ENCODE peak calls at places on chromosomes 1 and 21, in nine cellular contexts. One of them, this sample, is unnamed.
A peak's percentile ranks its signal among the peaks of the same experiment; 100 is the strongest.

GRCh38 chr1:7915826-7916225 is 24.8 kb downstream of the TNFRSF9 start:
- DNase-seq in GM23338: no peak
- DNase-seq in neural progenitor cell: no peak
- DNase-seq in GM23248: no peak
- DNase-seq in PC-3: no peak
- DNase-seq in HCT116: no peak
- DNase-seq in SK-N-SH: no peak
- DNase-seq in MM.1S: no peak
- DNase-seq in hepatocyte: no peak
- DNase-seq in this sample: no peak

GRCh38 chr1:59814901-59815825 is at the start of gene HOOK1:
- DNase-seq in GM23338: peak; percentile 34
- DNase-seq in neural progenitor cell: peak; percentile 22
- DNase-seq in GM23248: no peak
- DNase-seq in PC-3: peak; percentile 10
- DNase-seq in HCT116: no peak
- DNase-seq in SK-N-SH: no peak
- DNase-seq in MM.1S: peak; percentile 33
- DNase-seq in hepatocyte: peak; percentile 15
- DNase-seq in this sample: no peak

GRCh38 chr1:62180649-62181048 is 14.0 kb upstream of the L1TD1 start:
- DNase-seq in GM23338: peak; percentile 72
- DNase-seq in neural progenitor cell: no peak
- DNase-seq in GM23248: no peak
- DNase-seq in PC-3: peak; percentile 83
- DNase-seq in HCT116: no peak
- DNase-seq in SK-N-SH: no peak
- DNase-seq in MM.1S: no peak
- DNase-seq in hepatocyte: peak; percentile 23
- DNase-seq in this sample: no peak

GRCh38 chr21:44695176-44695575 is 1.8 kb upstream of the KRTAP10-12 start:
- DNase-seq in GM23338: no peak
- DNase-seq in neural progenitor cell: no peak
- DNase-seq in GM23248: no peak
- DNase-seq in PC-3: no peak
- DNase-seq in HCT116: no peak
- DNase-seq in SK-N-SH: no peak
- DNase-seq in MM.1S: no peak
- DNase-seq in hepatocyte: no peak
- DNase-seq in this sample: no peak

GRCh38 chr1:6269997-6270401 is 9.1 kb upstream of the GPR153 start:
- DNase-seq in GM23338: no peak
- DNase-seq in neural progenitor cell: no peak
- DNase-seq in GM23248: no peak
- DNase-seq in PC-3: no peak
- DNase-seq in HCT116: no peak
- DNase-seq in SK-N-SH: peak; percentile 56
- DNase-seq in MM.1S: no peak
- DNase-seq in hepatocyte: peak; percentile 52
- DNase-seq in this sample: no peak

GRCh38 chr1:178543291-178543609 is 30.3 kb downstream of the TEX35 start:
- DNase-seq in GM23338: no peak
- DNase-seq in neural progenitor cell: no peak
- DNase-seq in GM23248: peak; percentile 73
- DNase-seq in PC-3: no peak
- DNase-seq in HCT116: no peak
- DNase-seq in SK-N-SH: no peak
- DNase-seq in MM.1S: peak; percentile 50
- DNase-seq in hepatocyte: no peak
- DNase-seq in this sample: peak; percentile 81

GRCh38 chr1:18583326-18583941 is 47.2 kb upstream of the PAX7 start:
- DNase-seq in GM23338: no peak
- DNase-seq in neural progenitor cell: no peak
- DNase-seq in GM23248: peak; percentile 30
- DNase-seq in PC-3: no peak
- DNase-seq in HCT116: no peak
- DNase-seq in SK-N-SH: no peak
- DNase-seq in MM.1S: no peak
- DNase-seq in hepatocyte: no peak
- DNase-seq in this sample: no peak

GRCh38 chr1:172566196-172566997 is 33.4 kb downstream of the SUCO start:
- DNase-seq in GM23338: peak; percentile 16
- DNase-seq in neural progenitor cell: no peak
- DNase-seq in GM23248: no peak
- DNase-seq in PC-3: no peak
- DNase-seq in HCT116: no peak
- DNase-seq in SK-N-SH: no peak
- DNase-seq in MM.1S: no peak
- DNase-seq in hepatocyte: no peak
- DNase-seq in this sample: no peak

GRCh38 chr1:15696956-15697521 is 12.9 kb downstream of the PLEKHM2 start:
- DNase-seq in GM23338: no peak
- DNase-seq in neural progenitor cell: no peak
- DNase-seq in GM23248: no peak
- DNase-seq in PC-3: no peak
- DNase-seq in HCT116: no peak
- DNase-seq in SK-N-SH: no peak
- DNase-seq in MM.1S: peak; percentile 73
- DNase-seq in hepatocyte: no peak
- DNase-seq in this sample: peak; percentile 93

GRCh38 chr1:182718311-182718710 is 33.9 kb upstream of the RGS8 start:
- DNase-seq in GM23338: no peak
- DNase-seq in neural progenitor cell: no peak
- DNase-seq in GM23248: no peak
- DNase-seq in PC-3: no peak
- DNase-seq in HCT116: no peak
- DNase-seq in SK-N-SH: no peak
- DNase-seq in MM.1S: no peak
- DNase-seq in hepatocyte: no peak
- DNase-seq in this sample: peak; percentile 26

GRCh38 chr1:94648225-94649007 is 106.9 kb upstream of the F3 start:
- DNase-seq in GM23338: no peak
- DNase-seq in neural progenitor cell: no peak
- DNase-seq in GM23248: peak; percentile 99
- DNase-seq in PC-3: no peak
- DNase-seq in HCT116: no peak
- DNase-seq in SK-N-SH: no peak
- DNase-seq in MM.1S: no peak
- DNase-seq in hepatocyte: peak; percentile 71
- DNase-seq in this sample: no peak

GRCh38 chr1:49651136-49651535 is 372.6 kb downstream of the AGBL4 start:
- DNase-seq in GM23338: peak; percentile 0
- DNase-seq in neural progenitor cell: no peak
- DNase-seq in GM23248: no peak
- DNase-seq in PC-3: no peak
- DNase-seq in HCT116: no peak
- DNase-seq in SK-N-SH: no peak
- DNase-seq in MM.1S: no peak
- DNase-seq in hepatocyte: no peak
- DNase-seq in this sample: no peak

GRCh38 chr1:51636765-51637522 is 20.1 kb downstream of the OSBPL9 start:
- DNase-seq in GM23338: no peak
- DNase-seq in neural progenitor cell: no peak
- DNase-seq in GM23248: peak; percentile 90
- DNase-seq in PC-3: peak; percentile 89
- DNase-seq in HCT116: peak; percentile 70
- DNase-seq in SK-N-SH: no peak
- DNase-seq in MM.1S: no peak
- DNase-seq in hepatocyte: peak; percentile 23
- DNase-seq in this sample: no peak

GRCh38 chr21:46421756-46422555 is 36.7 kb upstream of the DIP2A start:
- DNase-seq in GM23338: no peak
- DNase-seq in neural progenitor cell: no peak
- DNase-seq in GM23248: no peak
- DNase-seq in PC-3: no peak
- DNase-seq in HCT116: no peak
- DNase-seq in SK-N-SH: no peak
- DNase-seq in MM.1S: no peak
- DNase-seq in hepatocyte: no peak
- DNase-seq in this sample: no peak

GRCh38 chr1:46062651-46063319 is 69.6 kb downstream of the PIK3R3 start:
- DNase-seq in GM23338: no peak
- DNase-seq in neural progenitor cell: no peak
- DNase-seq in GM23248: peak; percentile 10
- DNase-seq in PC-3: no peak
- DNase-seq in HCT116: no peak
- DNase-seq in SK-N-SH: no peak
- DNase-seq in MM.1S: peak; percentile 78
- DNase-seq in hepatocyte: peak; percentile 14
- DNase-seq in this sample: no peak

GRCh38 chr1:226629210-226629895 is 80.8 kb downstream of the STUM start:
- DNase-seq in GM23338: no peak
- DNase-seq in neural progenitor cell: no peak
- DNase-seq in GM23248: no peak
- DNase-seq in PC-3: no peak
- DNase-seq in HCT116: no peak
- DNase-seq in SK-N-SH: no peak
- DNase-seq in MM.1S: no peak
- DNase-seq in hepatocyte: no peak
- DNase-seq in this sample: no peak

GRCh38 chr1:68954841-68955240 is 458.0 kb upstream of the DEPDC1 start:
- DNase-seq in GM23338: no peak
- DNase-seq in neural progenitor cell: no peak
- DNase-seq in GM23248: peak; percentile 12
- DNase-seq in PC-3: peak; percentile 17
- DNase-seq in HCT116: no peak
- DNase-seq in SK-N-SH: no peak
- DNase-seq in MM.1S: no peak
- DNase-seq in hepatocyte: no peak
- DNase-seq in this sample: no peak
- TF ChIP-seq EZH2phosphoT487 in GM23338: no peak
- TF ChIP-seq EZH2phosphoT487 in neural progenitor cell: no peak
- TF ChIP-seq EZH2phosphoT487 in GM23248: no peak
- TF ChIP-seq EZH2phosphoT487 in PC-3: no peak
- TF ChIP-seq EZH2phosphoT487 in HCT116: no peak
- TF ChIP-seq EZH2phosphoT487 in SK-N-SH: no peak
- TF ChIP-seq EZH2phosphoT487 in MM.1S: no peak
- TF ChIP-seq EZH2phosphoT487 in hepatocyte: no peak
- TF ChIP-seq EZH2phosphoT487 in this sample: no peak

DNA sequence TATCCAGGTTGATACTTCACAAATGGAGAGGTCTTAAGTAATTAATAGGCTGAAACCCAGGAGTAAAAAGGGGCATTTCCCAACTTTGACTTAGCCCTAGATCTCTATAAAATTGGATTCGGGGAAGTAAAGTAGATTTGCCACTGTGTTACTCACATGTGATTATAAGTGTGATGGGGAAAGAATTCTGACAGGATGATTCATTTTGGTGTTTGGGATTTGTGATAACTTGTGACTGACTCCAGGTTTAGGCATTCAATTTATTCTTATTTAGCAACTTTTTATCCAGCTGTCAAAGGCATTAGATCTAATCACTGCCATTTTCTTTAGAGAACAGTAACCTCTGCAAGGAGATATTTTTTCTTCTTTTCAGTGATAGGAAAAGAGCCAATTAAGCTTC is 175.5 kb downstream of the ASTN1 start:
- DNase-seq in GM23338: no peak
- DNase-seq in neural progenitor cell: no peak
- DNase-seq in GM23248: peak; percentile 1
- DNase-seq in PC-3: peak; percentile 54
- DNase-seq in HCT116: no peak
- DNase-seq in SK-N-SH: no peak
- DNase-seq in MM.1S: no peak
- DNase-seq in hepatocyte: no peak
- DNase-seq in this sample: no peak
- TF ChIP-seq EZH2phosphoT487 in GM23338: no peak
- TF ChIP-seq EZH2phosphoT487 in neural progenitor cell: no peak
- TF ChIP-seq EZH2phosphoT487 in GM23248: no peak
- TF ChIP-seq EZH2phosphoT487 in PC-3: no peak
- TF ChIP-seq EZH2phosphoT487 in HCT116: no peak
- TF ChIP-seq EZH2phosphoT487 in SK-N-SH: no peak
- TF ChIP-seq EZH2phosphoT487 in MM.1S: no peak
- TF ChIP-seq EZH2phosphoT487 in hepatocyte: no peak
- TF ChIP-seq EZH2phosphoT487 in this sample: no peak

DNA sequence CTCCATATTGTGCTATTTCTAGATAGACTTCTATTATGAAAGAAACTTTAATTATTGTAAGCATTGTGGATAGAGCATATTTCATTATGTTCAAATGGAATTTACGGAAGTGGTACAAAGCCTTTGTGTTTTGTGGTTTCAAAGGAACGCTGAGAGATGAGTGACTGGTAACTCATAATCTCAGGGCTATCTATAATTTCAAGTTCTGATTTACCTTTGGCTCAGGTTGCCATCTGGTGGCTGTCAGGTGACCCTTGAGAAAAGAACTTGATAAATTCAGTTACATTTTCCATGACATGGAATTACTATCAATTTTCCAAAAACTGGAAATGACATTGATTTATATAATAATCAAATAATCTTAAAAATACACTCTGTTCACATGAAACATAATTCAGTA is 12.2 kb downstream of the NTNG1 start:
- DNase-seq in GM23338: peak; percentile 15
- DNase-seq in neural progenitor cell: no peak
- DNase-seq in GM23248: no peak
- DNase-seq in PC-3: peak; percentile 87
- DNase-seq in HCT116: no peak
- DNase-seq in SK-N-SH: no peak
- DNase-seq in MM.1S: peak; percentile 63
- DNase-seq in hepatocyte: no peak
- DNase-seq in this sample: peak; percentile 43
- TF ChIP-seq EZH2phosphoT487 in GM23338: no peak
- TF ChIP-seq EZH2phosphoT487 in neural progenitor cell: no peak
- TF ChIP-seq EZH2phosphoT487 in GM23248: no peak
- TF ChIP-seq EZH2phosphoT487 in PC-3: no peak
- TF ChIP-seq EZH2phosphoT487 in HCT116: no peak
- TF ChIP-seq EZH2phosphoT487 in SK-N-SH: no peak
- TF ChIP-seq EZH2phosphoT487 in MM.1S: no peak
- TF ChIP-seq EZH2phosphoT487 in hepatocyte: no peak
- TF ChIP-seq EZH2phosphoT487 in this sample: no peak

GRCh38 chr1:150546294-150546937 is 2.8 kb upstream of the ADAMTSL4 start:
- DNase-seq in GM23338: peak; percentile 1
- DNase-seq in neural progenitor cell: no peak
- DNase-seq in GM23248: no peak
- DNase-seq in PC-3: no peak
- DNase-seq in HCT116: no peak
- DNase-seq in SK-N-SH: no peak
- DNase-seq in MM.1S: peak; percentile 1
- DNase-seq in hepatocyte: no peak
- DNase-seq in this sample: no peak

GRCh38 chr1:150548324-150548631 is 930 bp upstream of the ADAMTSL4 start:
- DNase-seq in GM23338: no peak
- DNase-seq in neural progenitor cell: no peak
- DNase-seq in GM23248: no peak
- DNase-seq in PC-3: no peak
- DNase-seq in HCT116: no peak
- DNase-seq in SK-N-SH: no peak
- DNase-seq in MM.1S: no peak
- DNase-seq in hepatocyte: no peak
- DNase-seq in this sample: no peak

GRCh38 chr1:150545486-150546032 is 3.6 kb upstream of the ADAMTSL4 start:
- DNase-seq in GM23338: no peak
- DNase-seq in neural progenitor cell: no peak
- DNase-seq in GM23248: no peak
- DNase-seq in PC-3: no peak
- DNase-seq in HCT116: no peak
- DNase-seq in SK-N-SH: peak; percentile 8
- DNase-seq in MM.1S: peak; percentile 6
- DNase-seq in hepatocyte: no peak
- DNase-seq in this sample: no peak

GRCh38 chr1:150544204-150544603 is 5.0 kb upstream of the ADAMTSL4 start:
- DNase-seq in GM23338: no peak
- DNase-seq in neural progenitor cell: no peak
- DNase-seq in GM23248: peak; percentile 73
- DNase-seq in PC-3: no peak
- DNase-seq in HCT116: no peak
- DNase-seq in SK-N-SH: peak; percentile 1
- DNase-seq in MM.1S: peak; percentile 3
- DNase-seq in hepatocyte: peak; percentile 17
- DNase-seq in this sample: no peak

GRCh38 chr1:150543500-150544143 is 5.6 kb upstream of the ADAMTSL4 start:
- DNase-seq in GM23338: no peak
- DNase-seq in neural progenitor cell: no peak
- DNase-seq in GM23248: peak; percentile 86
- DNase-seq in PC-3: no peak
- DNase-seq in HCT116: no peak
- DNase-seq in SK-N-SH: peak; percentile 10
- DNase-seq in MM.1S: no peak
- DNase-seq in hepatocyte: peak; percentile 10
- DNase-seq in this sample: no peak
- TF ChIP-seq EZH2phosphoT487 in GM23338: no peak
- TF ChIP-seq EZH2phosphoT487 in neural progenitor cell: no peak
- TF ChIP-seq EZH2phosphoT487 in GM23248: no peak
- TF ChIP-seq EZH2phosphoT487 in PC-3: no peak
- TF ChIP-seq EZH2phosphoT487 in HCT116: no peak
- TF ChIP-seq EZH2phosphoT487 in SK-N-SH: no peak
- TF ChIP-seq EZH2phosphoT487 in MM.1S: no peak
- TF ChIP-seq EZH2phosphoT487 in hepatocyte: no peak
- TF ChIP-seq EZH2phosphoT487 in this sample: no peak

This sample was measured in OCI-LY7.